ENCODE peak calls at places on chromosomes 1 and 21, in ten cellular contexts. B is cardiac fibroblast, U is heart right ventricle, M is pancreas, W is AG04449, Q is prostate gland, Z is psoas muscle, E is HepG2, D is epithelial cell of esophagus, N is AG04450. P is an unnamed sample.

GRCh38 chr1:53957231-53957818 is 11.2 kb downstream of the LRRC42 start:
- DNase-seq in E (peak; percentile 80), W (no peak), U (no peak), M (no peak), N (no peak), Q (no peak), Z (no peak), B (peak; percentile 61), D (peak; percentile 85), P (no peak)

GRCh38 chr1:154404511-154404931 is 622 bp upstream of the IL6R start:
- DNase-seq in Z (no peak), M (no peak), E (no peak), B (no peak), W (no peak), Q (no peak), U (no peak), D (no peak), N (no peak), P (peak; percentile 70)

GRCh38 chr1:158145173-158145719 is 35.4 kb upstream of the CD1D start:
- DNase-seq in W (peak; percentile 21), D (peak; percentile 69), Q (peak; percentile 25), N (no peak), Z (peak; percentile 44), M (peak; percentile 45), U (peak; percentile 65), B (peak; percentile 66), E (no peak), P (no peak)

GRCh38 chr1:24928631-24929090 is 1.4 kb downstream of the RUNX3 start:
- DNase-seq in E (no peak), B (no peak), W (no peak), M (no peak), D (no peak), Q (no peak), Z (no peak), N (no peak), U (no peak), P (no peak)

GRCh38 chr1:221457706-221458429 is 284.0 kb downstream of the DUSP10 start:
- DNase-seq in U (no peak), Z (no peak), Q (no peak), D (no peak), M (no peak), E (no peak), B (no peak), W (no peak), N (no peak), P (no peak)

GRCh38 chr1:221510793-221511503 is 230.9 kb downstream of the DUSP10 start:
- DNase-seq in U (no peak), M (no peak), E (no peak), N (no peak), Z (no peak), Q (no peak), B (no peak), W (no peak), D (no peak), P (no peak)

GRCh38 chr1:154434346-154435075 is 29.4 kb downstream of the IL6R start:
- DNase-seq in W (no peak), E (no peak), Q (peak; percentile 80), U (peak; percentile 75), B (peak; percentile 85), Z (peak; percentile 69), N (no peak), M (no peak), D (no peak), P (no peak)

GRCh38 chr1:15220825-15221431 is 26.1 kb upstream of the FHAD1 start:
- DNase-seq in Z (no peak), E (peak; percentile 55), Q (no peak), D (no peak), W (no peak), N (no peak), B (no peak), U (no peak), M (no peak), P (no peak)

GRCh38 chr1:220700591-220701179 is 10.5 kb downstream of the C1orf115 start:
- DNase-seq in N (no peak), M (no peak), U (no peak), W (no peak), Z (no peak), Q (peak; percentile 61), D (peak; percentile 25), B (no peak), E (no peak), P (no peak)

GRCh38 chr1:230794431-230794830 is 47.2 kb downstream of the CAPN9 start:
- DNase-seq in N (no peak), Q (no peak), D (no peak), W (no peak), E (no peak), B (no peak), M (no peak), Z (no peak), U (no peak), P (no peak)

GRCh38 chr1:31931241-31932225 is 6.6 kb downstream of the PTP4A2 start:
- DNase-seq in Z (no peak), U (no peak), B (peak; percentile 73), W (no peak), E (no peak), N (no peak), M (no peak), D (peak; percentile 70), Q (no peak), P (peak; percentile 66)

GRCh38 chr1:10788592-10789006 is 7.8 kb downstream of the CASZ1 start:
- DNase-seq in M (peak; percentile 41), E (peak; percentile 33), N (no peak), W (no peak), Q (peak; percentile 36), D (no peak), B (no peak), U (peak; percentile 73), Z (peak; percentile 77), P (no peak)

GRCh38 chr1:88983791-88984552 is 8.5 kb downstream of the KYAT3 start:
- DNase-seq in M (no peak), N (no peak), Q (no peak), W (no peak), E (peak; percentile 71), D (peak; percentile 73), B (peak; percentile 81), U (no peak), Z (no peak), P (peak; percentile 77)

DNA sequence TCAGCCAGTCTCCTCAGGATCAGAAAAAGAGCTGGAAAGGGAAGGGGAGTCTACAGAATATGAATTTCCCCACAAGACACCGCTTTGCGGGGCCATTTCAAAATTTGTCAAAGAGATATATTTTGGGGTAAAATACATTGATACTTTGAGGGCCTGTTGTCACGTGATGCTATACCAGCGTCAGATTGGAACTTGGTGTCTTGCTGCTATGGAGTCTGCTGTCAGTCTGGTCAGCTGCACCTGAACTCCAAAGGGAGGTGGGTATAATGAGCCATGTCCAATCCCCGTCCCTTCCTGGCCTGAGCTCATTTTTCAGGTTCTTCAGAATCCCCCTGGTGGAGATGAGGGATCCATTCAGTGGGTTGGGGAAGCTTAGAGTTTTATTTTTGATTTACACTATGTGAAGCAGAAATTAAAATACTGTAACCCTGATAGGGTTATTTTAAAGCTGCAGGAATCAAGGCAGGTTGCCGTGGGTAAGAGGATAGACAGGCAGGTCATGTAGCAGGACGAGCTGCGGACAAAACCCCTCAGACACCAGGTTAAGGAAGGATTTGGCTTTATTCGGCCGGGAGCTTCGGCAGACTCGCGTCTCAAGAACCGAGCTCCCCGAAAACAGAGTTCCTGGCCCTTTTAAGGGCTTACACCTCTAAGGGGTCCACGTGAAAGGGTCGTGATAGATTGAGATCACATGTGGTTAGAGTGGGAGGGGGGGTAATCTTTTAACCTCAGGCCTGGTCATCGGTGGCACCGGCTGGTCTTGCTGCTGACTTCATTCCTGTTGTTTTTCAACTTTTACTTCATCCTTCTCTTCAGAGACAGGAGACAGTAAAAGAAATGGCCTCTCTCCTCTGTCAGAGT is 2.2 kb upstream of the POFUT2 start:
- DNase-seq in Z (no peak), N (no peak), B (peak; percentile 39), D (no peak), U (no peak), W (no peak), E (no peak), M (no peak), Q (no peak), P (peak; percentile 38)
- TF ChIP-seq CTCF in Z (no peak), N (peak; percentile 52), B (peak; percentile 31), D (peak; percentile 22), U (no peak), W (peak; percentile 35), E (no peak), M (no peak), Q (no peak), P (no peak)

DNA sequence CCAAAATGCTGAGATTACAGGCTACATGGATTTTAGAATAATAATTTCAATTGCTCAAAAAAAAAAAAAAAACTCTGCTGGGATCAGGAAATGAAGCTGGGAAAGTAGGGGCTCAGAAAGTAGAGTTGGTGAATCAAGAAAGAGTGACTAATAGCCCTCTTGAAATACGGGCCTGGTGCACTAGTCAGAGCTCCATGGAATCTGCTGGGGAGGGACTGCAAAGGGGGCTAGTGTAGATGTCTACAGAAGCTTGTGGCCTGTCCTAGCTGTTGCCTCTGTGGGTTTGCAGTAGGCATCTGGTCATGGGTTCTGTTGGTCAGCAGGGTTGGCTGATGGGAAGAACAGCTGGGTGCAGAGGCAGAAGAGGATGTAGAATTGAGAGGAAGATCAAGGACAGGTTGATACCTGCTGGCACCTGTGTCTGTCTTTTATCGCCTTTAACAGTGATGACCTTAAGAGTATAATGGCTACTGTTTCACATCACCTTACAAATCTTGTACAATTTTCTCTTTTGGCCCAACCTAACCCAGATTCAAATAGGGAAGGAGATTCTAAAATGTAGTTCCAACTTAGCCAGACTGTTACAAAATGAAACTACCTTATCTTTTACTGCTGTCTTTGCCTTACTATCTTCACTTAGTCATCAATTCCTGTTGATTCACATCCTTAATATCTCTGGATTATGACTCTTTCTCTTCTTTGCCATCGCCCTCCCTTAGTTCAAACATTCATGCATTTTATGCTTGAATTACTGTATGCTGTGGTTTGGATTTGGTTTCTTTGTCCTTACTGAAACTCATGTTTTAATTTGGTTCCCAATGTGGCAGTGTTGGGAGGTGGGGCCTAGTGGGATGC is 126.2 kb downstream of the GIPC2 start:
- DNase-seq in N (no peak), U (no peak), Z (no peak), Q (no peak), M (no peak), D (peak; percentile 70), B (peak; percentile 72), E (no peak), W (peak; percentile 23), P (no peak)
- H3K4me3 ChIP-seq in N (no peak overlapping the region), U (no peak overlapping the region), Z (no peak overlapping the region), Q (no peak overlapping the region), M (no peak overlapping the region), D (no peak overlapping the region), B (no peak overlapping the region), E (no peak overlapping the region), W (no peak overlapping the region), P (no peak overlapping the region)

GRCh38 chr1:26284597-26285351 is 4.9 kb downstream of the SH3BGRL3 start:
- DNase-seq in N (peak; percentile 70), Q (peak; percentile 27), M (peak; percentile 50), U (peak; percentile 75), D (peak; percentile 96), W (peak; percentile 69), B (peak; percentile 92), E (peak; percentile 44), Z (peak; percentile 89), P (peak; percentile 99)
- TF ChIP-seq CTCF in N (peak; percentile 72), Q (peak; percentile 61), M (peak; percentile 41), U (peak; percentile 79), D (peak; percentile 77), W (peak; percentile 85), B (peak; percentile 89), E (peak; percentile 84), Z (peak; percentile 51), P (peak; percentile 67)

DNA sequence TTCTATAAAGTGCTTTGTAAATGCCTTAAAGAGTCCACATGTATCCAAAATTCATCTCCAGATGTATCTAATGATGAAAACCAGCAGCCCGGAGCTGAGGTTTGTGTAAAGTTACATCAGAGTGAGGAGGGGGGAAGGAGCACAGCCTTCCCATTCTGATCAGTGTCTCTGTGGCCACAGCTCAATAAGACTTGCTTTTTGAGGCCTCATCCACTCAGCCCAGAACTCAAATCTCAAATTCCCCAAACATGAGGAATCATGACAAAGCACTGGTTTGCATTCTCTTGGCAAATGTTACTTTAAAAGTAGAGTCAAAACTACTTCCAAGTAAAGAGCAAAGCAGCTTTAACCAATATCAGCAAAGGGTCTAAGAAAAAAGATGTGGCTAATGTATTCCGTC is 30.8 kb downstream of the CCN1 start:
- DNase-seq in N (peak; percentile 85), M (no peak), W (peak; percentile 82), E (no peak), U (no peak), Z (no peak), B (peak; percentile 92), Q (no peak), D (peak; percentile 38), P (no peak)
- H3K4me3 ChIP-seq in N (peak overlapping the region; percentile 4), M (no peak overlapping the region), W (no peak overlapping the region), E (no peak overlapping the region), U (no peak overlapping the region), Z (no peak overlapping the region), B (no peak overlapping the region), Q (no peak overlapping the region), D (no peak overlapping the region), P (no peak overlapping the region)

P was measured in NB4.